ENCODE peak calls at places on chromosome 1, in six cellular contexts. One of them, this sample, is unnamed.

GRCh38 chr1:154624756-154625643 is 17.0 kb upstream of the ADAR start:
- DNase-seq in stimulated activated CD8-positive, alpha-beta memory T cell treated with anti-CD3 and anti-CD28 coated beads, Interleukin-7, amount 100 ng/mL, for 1 hour: no peak
- DNase-seq in A673: no peak
- DNase-seq in transverse colon: no peak
- DNase-seq in activated CD8-positive, alpha-beta memory T cell treated with anti-CD3 and anti-CD28 coated beads, Interleukin-2, amount 10 ng/mL, durations not matched to agents 7 days and 5 days: no peak
- DNase-seq in H7: no peak
- DNase-seq in this sample: no peak

GRCh38 chr1:164699815-164700491 is 141.0 kb downstream of the PBX1 start:
- DNase-seq in stimulated activated CD8-positive, alpha-beta memory T cell treated with anti-CD3 and anti-CD28 coated beads, Interleukin-7, amount 100 ng/mL, for 1 hour: no peak
- DNase-seq in H7: no peak
- DNase-seq in activated CD8-positive, alpha-beta memory T cell treated with anti-CD3 and anti-CD28 coated beads, Interleukin-2, amount 10 ng/mL, durations not matched to agents 7 days and 5 days: no peak
- DNase-seq in transverse colon: peak; percentile 15
- DNase-seq in A673: peak; percentile 23
- DNase-seq in this sample: no peak

GRCh38 chr1:217089239-217090014 is 366.2 kb upstream of the ESRRG start:
- DNase-seq in transverse colon: peak; percentile 48
- DNase-seq in stimulated activated CD8-positive, alpha-beta memory T cell treated with anti-CD3 and anti-CD28 coated beads, Interleukin-7, amount 100 ng/mL, for 1 hour: no peak
- DNase-seq in activated CD8-positive, alpha-beta memory T cell treated with anti-CD3 and anti-CD28 coated beads, Interleukin-2, amount 10 ng/mL, durations not matched to agents 7 days and 5 days: no peak
- DNase-seq in A673: no peak
- DNase-seq in H7: peak; percentile 52
- DNase-seq in this sample: peak; percentile 58

GRCh38 chr1:220528679-220529529 is 968 bp downstream of the MARK1 start:
- DNase-seq in transverse colon: peak; percentile 9
- DNase-seq in H7: peak; percentile 56
- DNase-seq in activated CD8-positive, alpha-beta memory T cell treated with anti-CD3 and anti-CD28 coated beads, Interleukin-2, amount 10 ng/mL, durations not matched to agents 7 days and 5 days: no peak
- DNase-seq in stimulated activated CD8-positive, alpha-beta memory T cell treated with anti-CD3 and anti-CD28 coated beads, Interleukin-7, amount 100 ng/mL, for 1 hour: no peak
- DNase-seq in A673: no peak
- DNase-seq in this sample: peak; percentile 33

GRCh38 chr1:24707659-24708058 is 37.6 kb upstream of the CLIC4 start:
- DNase-seq in H7: no peak
- DNase-seq in activated CD8-positive, alpha-beta memory T cell treated with anti-CD3 and anti-CD28 coated beads, Interleukin-2, amount 10 ng/mL, durations not matched to agents 7 days and 5 days: no peak
- DNase-seq in A673: no peak
- DNase-seq in transverse colon: no peak
- DNase-seq in stimulated activated CD8-positive, alpha-beta memory T cell treated with anti-CD3 and anti-CD28 coated beads, Interleukin-7, amount 100 ng/mL, for 1 hour: no peak
- DNase-seq in this sample: no peak

GRCh38 chr1:10765304-10765703 is 31.1 kb downstream of the CASZ1 start:
- DNase-seq in transverse colon: no peak
- DNase-seq in stimulated activated CD8-positive, alpha-beta memory T cell treated with anti-CD3 and anti-CD28 coated beads, Interleukin-7, amount 100 ng/mL, for 1 hour: no peak
- DNase-seq in A673: no peak
- DNase-seq in H7: no peak
- DNase-seq in activated CD8-positive, alpha-beta memory T cell treated with anti-CD3 and anti-CD28 coated beads, Interleukin-2, amount 10 ng/mL, durations not matched to agents 7 days and 5 days: no peak
- DNase-seq in this sample: no peak

GRCh38 chr1:22320703-22321344 is 130.8 kb upstream of the ZBTB40 start:
- DNase-seq in stimulated activated CD8-positive, alpha-beta memory T cell treated with anti-CD3 and anti-CD28 coated beads, Interleukin-7, amount 100 ng/mL, for 1 hour: no peak
- DNase-seq in H7: peak; percentile 69
- DNase-seq in A673: no peak
- DNase-seq in activated CD8-positive, alpha-beta memory T cell treated with anti-CD3 and anti-CD28 coated beads, Interleukin-2, amount 10 ng/mL, durations not matched to agents 7 days and 5 days: no peak
- DNase-seq in transverse colon: no peak
- DNase-seq in this sample: no peak

GRCh38 chr1:210262167-210262896 is 29.7 kb downstream of the SERTAD4 start:
- DNase-seq in activated CD8-positive, alpha-beta memory T cell treated with anti-CD3 and anti-CD28 coated beads, Interleukin-2, amount 10 ng/mL, durations not matched to agents 7 days and 5 days: no peak
- DNase-seq in A673: no peak
- DNase-seq in stimulated activated CD8-positive, alpha-beta memory T cell treated with anti-CD3 and anti-CD28 coated beads, Interleukin-7, amount 100 ng/mL, for 1 hour: no peak
- DNase-seq in transverse colon: no peak
- DNase-seq in H7: no peak
- DNase-seq in this sample: no peak

GRCh38 chr1:153978274-153978909 is 918 bp upstream of the JTB start:
- DNase-seq in activated CD8-positive, alpha-beta memory T cell treated with anti-CD3 and anti-CD28 coated beads, Interleukin-2, amount 10 ng/mL, durations not matched to agents 7 days and 5 days: no peak
- DNase-seq in stimulated activated CD8-positive, alpha-beta memory T cell treated with anti-CD3 and anti-CD28 coated beads, Interleukin-7, amount 100 ng/mL, for 1 hour: no peak
- DNase-seq in transverse colon: no peak
- DNase-seq in A673: no peak
- DNase-seq in H7: no peak
- DNase-seq in this sample: no peak

GRCh38 chr1:8217011-8217711 is 100.8 kb upstream of the SLC45A1 start:
- DNase-seq in activated CD8-positive, alpha-beta memory T cell treated with anti-CD3 and anti-CD28 coated beads, Interleukin-2, amount 10 ng/mL, durations not matched to agents 7 days and 5 days: no peak
- DNase-seq in transverse colon: peak; percentile 33
- DNase-seq in H7: peak; percentile 85
- DNase-seq in stimulated activated CD8-positive, alpha-beta memory T cell treated with anti-CD3 and anti-CD28 coated beads, Interleukin-7, amount 100 ng/mL, for 1 hour: no peak
- DNase-seq in A673: no peak
- DNase-seq in this sample: no peak